ENCODE peak calls at places on chromosomes 4 and X, in four cellular contexts. V, N, S and R are unnamed samples.

GRCh38 chrX:96713303-96713702 is 28.7 kb downstream of the DIAPH2 start:
- DNase-seq in V (no peak), N (no peak), S (no peak), R (no peak)

GRCh38 chr4:7945709-7946380 is 6.2 kb upstream of the AFAP1 start:
- DNase-seq in V (no peak), N (no peak), S (no peak), R (no peak)

GRCh38 chrX:21806691-21807090 is 32.7 kb upstream of the MBTPS2 start:
- DNase-seq in V (no peak), N (no peak), S (no peak), R (no peak)

GRCh38 chr4:3227878-3228675 is 20.9 kb upstream of the MSANTD1 start:
- DNase-seq in V (no peak), N (no peak), S (no peak), R (no peak)

GRCh38 chr4:183284965-183285364 is 35.1 kb downstream of the CLDN22 start:
- DNase-seq in V (peak), N (no peak), S (no peak), R (peak)

GRCh38 chrX:18666614-18667013 is 5.3 kb downstream of the RS1 start:
- DNase-seq in V (no peak), N (no peak), S (no peak), R (no peak)

GRCh38 chr4:15078682-15079642 is 76.7 kb downstream of the CPEB2 start:
- DNase-seq in V (no peak), N (no peak), S (no peak), R (no peak)

GRCh38 chr4:25919676-25920075 is 5.7 kb downstream of the SMIM20 start:
- DNase-seq in V (no peak), N (no peak), S (no peak), R (no peak)

GRCh38 chr4:26088433-26088928 is 174.5 kb downstream of the SMIM20 start:
- DNase-seq in V (peak), N (no peak), S (no peak), R (no peak)

GRCh38 chr4:83454626-83455025 is 997 bp downstream of the HELQ start:
- DNase-seq in V (no peak), N (no peak), S (no peak), R (no peak)

GRCh38 chr4:168153596-168154440 is 61.5 kb downstream of the ANXA10 start:
- DNase-seq in V (peak), N (peak), S (peak), R (no peak)

GRCh38 chr4:168150651-168151050 is 58.3 kb downstream of the ANXA10 start:
- DNase-seq in V (no peak), N (no peak), S (no peak), R (no peak)

GRCh38 chr4:168151313-168151712 is 59.0 kb downstream of the ANXA10 start:
- DNase-seq in V (no peak), N (no peak), S (no peak), R (no peak)

GRCh38 chr4:168154546-168155277 is 62.4 kb downstream of the ANXA10 start:
- DNase-seq in V (no peak), N (no peak), S (no peak), R (no peak)

GRCh38 chr4:168152837-168153500 is 60.6 kb downstream of the ANXA10 start:
- DNase-seq in V (no peak), N (no peak), S (no peak), R (no peak)
- H3K4me3 ChIP-seq in V (no peak), N (no peak), S (no peak), R (no peak)

DNA sequence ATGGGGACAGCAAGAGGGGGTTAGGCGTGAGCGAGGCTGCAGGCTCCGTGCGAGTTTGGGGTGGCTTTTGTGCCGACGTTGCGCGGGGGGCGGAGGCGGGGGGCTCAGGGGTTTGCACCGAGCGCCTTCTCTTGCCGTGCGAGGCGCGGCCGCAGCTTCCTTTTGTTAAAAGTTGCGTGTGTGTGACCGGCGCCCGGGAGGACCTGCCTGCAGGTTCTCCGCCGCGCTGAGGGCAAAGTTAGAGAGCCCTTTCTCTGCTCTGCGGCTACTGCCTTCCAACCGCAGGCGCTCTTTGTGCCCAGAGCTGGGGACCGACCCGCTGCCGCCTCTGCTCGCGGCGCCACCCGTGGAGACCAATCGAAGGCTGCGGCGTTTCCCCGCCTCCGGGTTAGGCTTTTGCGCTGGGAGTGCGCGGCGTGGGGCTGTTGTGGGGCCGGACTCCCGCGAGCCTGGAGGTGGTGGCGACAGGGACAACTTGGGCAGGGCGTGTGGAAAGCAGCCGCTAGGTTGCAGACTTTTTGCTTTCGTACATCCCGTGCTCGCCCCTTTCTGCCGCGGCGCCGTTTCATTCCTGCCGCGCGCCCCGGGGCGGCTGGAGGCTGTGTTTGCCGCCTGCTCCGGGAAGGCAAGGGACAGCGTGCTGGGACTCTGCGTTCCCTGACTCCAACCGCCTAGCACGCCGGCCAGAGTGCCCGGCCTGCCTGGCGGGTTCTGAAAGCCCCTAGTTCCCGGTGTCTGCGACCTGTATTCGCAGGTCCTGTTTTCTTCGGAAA is 750 bp downstream of the KIT start:
- DNase-seq in V (no peak), N (no peak), S (no peak), R (no peak)
- TF ChIP-seq CTCF in V (peak), N (peak), S (peak), R (peak)

GRCh38 chr4:9781343-9782135 is at the start of gene DRD5:
- DNase-seq in V (no peak), N (no peak), S (no peak), R (no peak)
- H3K4me3 ChIP-seq in V (no peak), N (no peak), S (no peak), R (no peak)

GRCh38 chrX:128816919-128817318 is 706.4 kb downstream of the SMARCA1 start:
- DNase-seq in V (no peak), N (no peak), S (no peak), R (no peak)
- TF ChIP-seq CTCF in V (no peak), N (peak), S (peak), R (no peak)

DNA sequence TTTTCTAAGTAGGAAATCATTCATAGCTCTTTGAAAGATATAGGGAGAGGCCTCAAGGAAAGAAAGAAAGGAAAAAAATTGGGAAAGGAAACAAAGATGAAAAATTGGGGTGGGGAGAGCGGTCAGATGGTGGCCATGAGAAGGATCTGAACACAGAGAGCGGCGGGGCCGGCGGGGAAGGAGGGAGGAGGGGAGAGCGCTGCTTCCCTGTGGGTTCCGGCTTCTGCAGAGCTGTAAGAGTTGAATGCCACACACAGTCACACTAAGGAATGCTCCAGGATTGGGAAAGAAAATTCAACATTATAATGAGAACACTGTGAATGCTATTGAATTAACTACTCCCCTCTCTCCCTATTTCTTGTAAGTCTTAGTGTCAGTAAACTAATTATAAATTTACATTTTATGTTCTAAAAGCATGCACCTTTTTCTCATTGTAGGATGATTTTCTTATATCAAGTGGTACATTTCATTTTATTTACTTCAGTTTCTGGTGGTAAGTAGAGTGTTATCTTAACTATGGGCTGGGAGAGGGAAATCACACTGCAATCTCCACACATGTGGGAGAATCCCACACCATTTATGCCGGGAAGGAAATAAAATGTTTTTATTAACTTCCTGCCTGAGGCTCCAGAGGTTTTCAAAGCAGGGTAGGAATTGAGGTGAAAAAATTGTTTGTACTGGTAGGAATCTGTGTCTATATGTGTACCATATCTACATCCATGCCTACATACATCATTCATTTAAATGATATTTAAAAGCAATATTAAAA is 894 bp downstream of the F11 start:
- DNase-seq in V (no peak), N (no peak), S (no peak), R (no peak)
- H3K4me3 ChIP-seq in V (no peak), N (no peak), S (no peak), R (no peak)